ENCODE peak calls at places on chromosomes 13 and 19, in eight cellular contexts. O, D, Q, E, I, L, F and X are unnamed samples.

GRCh38 chr19:38684078-38684861 is 36.8 kb downstream of the ACTN4 start:
- DNase-seq in D (peak), E (peak), I (peak), L (peak), Q (peak), O (peak), F (no peak), X (peak)

GRCh38 chr13:97125810-97126738 is 96.1 kb upstream of the MBNL2 start:
- DNase-seq in D (peak), I (no peak), O (peak), L (peak), F (no peak), E (peak), Q (peak), X (no peak)

GRCh38 chr13:44955421-44955820 is 33.9 kb downstream of the NUFIP1 start:
- DNase-seq in Q (peak), O (no peak), D (no peak), I (no peak), E (no peak), F (no peak), L (no peak), X (no peak)

GRCh38 chr19:31518626-31519025 is 169.4 kb upstream of the TSHZ3 start:
- DNase-seq in O (no peak), Q (no peak), D (no peak), F (no peak), L (no peak), E (no peak), I (no peak), X (no peak)

GRCh38 chr13:97454699-97455098 is 20.7 kb downstream of the RAP2A start:
- DNase-seq in Q (peak), D (no peak), O (no peak), L (no peak), I (no peak), E (no peak), F (no peak), X (no peak)

GRCh38 chr13:39037410-39037879 is 444 bp downstream of the PROSER1 start:
- DNase-seq in L (no peak), O (peak), D (no peak), F (no peak), Q (no peak), E (no peak), I (no peak), X (no peak)

GRCh38 chr13:39016087-39016486 is 21.8 kb downstream of the PROSER1 start:
- DNase-seq in E (no peak), Q (no peak), F (no peak), L (no peak), I (no peak), O (no peak), D (no peak), X (no peak)

GRCh38 chr13:97561182-97561581 is 127.2 kb downstream of the RAP2A start:
- DNase-seq in O (no peak), E (no peak), F (no peak), L (no peak), D (no peak), Q (no peak), I (no peak), X (no peak)

GRCh38 chr19:51980116-51980736 is 6.4 kb downstream of the ZNF350 start:
- DNase-seq in O (peak), L (peak), I (no peak), F (no peak), E (no peak), D (peak), Q (no peak), X (no peak)

DNA sequence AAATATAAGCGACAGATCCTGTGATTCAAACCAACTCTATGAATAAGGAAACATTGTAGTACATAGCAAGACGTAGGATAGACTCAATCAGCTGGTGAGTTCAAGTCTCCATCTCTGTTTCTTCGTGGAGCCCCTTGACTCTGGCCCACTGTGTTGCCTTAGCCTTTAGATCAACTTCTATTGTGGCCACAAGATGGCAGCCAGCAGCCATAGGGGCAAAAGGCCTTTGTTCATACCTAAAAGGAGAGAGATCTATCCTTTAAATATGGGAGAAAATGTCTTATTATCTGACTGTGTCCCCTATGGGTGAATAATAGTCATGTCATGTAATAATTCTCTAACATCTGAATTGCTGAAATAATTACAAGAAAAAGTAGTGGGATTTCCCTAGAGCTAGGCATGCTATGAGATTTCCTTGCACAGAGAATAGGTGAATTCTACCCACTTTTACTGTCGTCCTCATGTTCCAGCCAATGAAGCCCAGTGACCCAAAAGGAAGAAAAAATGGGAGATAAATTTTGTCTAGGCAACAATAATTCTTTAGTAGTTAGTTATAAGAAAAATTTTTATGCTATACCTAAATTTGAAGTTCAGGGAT is 129.4 kb downstream of the PCDH20 start:
- DNase-seq in I (no peak), D (no peak), F (peak), Q (no peak), E (no peak), O (no peak), L (peak), X (no peak)
- TF ChIP-seq CTCF in I (no peak), D (no peak), F (no peak), Q (peak), E (peak), O (no peak), L (no peak), X (no peak)

DNA sequence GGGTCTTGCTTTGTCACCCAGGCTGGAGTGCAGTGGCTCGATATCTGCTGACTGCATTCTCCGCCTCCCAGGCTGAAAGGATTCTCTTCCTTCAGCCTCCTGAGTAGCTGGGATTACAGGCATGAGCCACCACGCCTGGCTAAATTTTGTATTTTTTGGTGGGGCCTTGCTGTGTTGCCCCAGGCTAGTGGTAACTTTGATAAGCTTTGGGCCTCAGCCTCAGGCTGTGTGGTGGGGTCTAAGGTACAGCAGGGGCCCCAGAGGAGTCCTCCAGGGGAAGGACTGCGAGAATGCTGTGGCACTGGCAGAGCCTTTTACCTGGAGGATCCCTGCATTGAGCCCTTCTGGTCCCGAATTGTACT is 7.2 kb downstream of the DOT1L start:
- DNase-seq in Q (no peak), O (no peak), F (no peak), L (no peak), I (no peak), D (no peak), E (no peak), X (no peak)
- TF ChIP-seq CTCF in Q (no peak), O (no peak), F (no peak), L (no peak), I (no peak), D (no peak), E (no peak), X (no peak)

GRCh38 chr19:19385900-19386339 is 19.6 kb upstream of the GATAD2A start:
- DNase-seq in Q (peak), F (peak), I (no peak), D (no peak), E (no peak), O (peak), L (no peak), X (peak)
- TF ChIP-seq CTCF in Q (no peak), F (no peak), I (no peak), D (no peak), E (no peak), O (no peak), L (no peak), X (no peak)

GRCh38 chr19:18769989-18770528 is 21.0 kb downstream of the COMP start:
- DNase-seq in O (no peak), D (no peak), F (no peak), I (no peak), L (no peak), Q (no peak), E (no peak), X (no peak)

GRCh38 chr19:18773682-18774081 is 17.4 kb downstream of the COMP start:
- DNase-seq in L (no peak), I (no peak), Q (no peak), E (no peak), D (no peak), F (no peak), O (no peak), X (no peak)

GRCh38 chr19:18772620-18773587 is 18.2 kb downstream of the COMP start:
- DNase-seq in F (no peak), L (peak), D (no peak), Q (no peak), E (no peak), I (no peak), O (no peak), X (no peak)

GRCh38 chr19:18770663-18771327 is 20.3 kb downstream of the COMP start:
- DNase-seq in F (no peak), D (no peak), E (no peak), O (no peak), L (no peak), I (no peak), Q (no peak), X (no peak)

DNA sequence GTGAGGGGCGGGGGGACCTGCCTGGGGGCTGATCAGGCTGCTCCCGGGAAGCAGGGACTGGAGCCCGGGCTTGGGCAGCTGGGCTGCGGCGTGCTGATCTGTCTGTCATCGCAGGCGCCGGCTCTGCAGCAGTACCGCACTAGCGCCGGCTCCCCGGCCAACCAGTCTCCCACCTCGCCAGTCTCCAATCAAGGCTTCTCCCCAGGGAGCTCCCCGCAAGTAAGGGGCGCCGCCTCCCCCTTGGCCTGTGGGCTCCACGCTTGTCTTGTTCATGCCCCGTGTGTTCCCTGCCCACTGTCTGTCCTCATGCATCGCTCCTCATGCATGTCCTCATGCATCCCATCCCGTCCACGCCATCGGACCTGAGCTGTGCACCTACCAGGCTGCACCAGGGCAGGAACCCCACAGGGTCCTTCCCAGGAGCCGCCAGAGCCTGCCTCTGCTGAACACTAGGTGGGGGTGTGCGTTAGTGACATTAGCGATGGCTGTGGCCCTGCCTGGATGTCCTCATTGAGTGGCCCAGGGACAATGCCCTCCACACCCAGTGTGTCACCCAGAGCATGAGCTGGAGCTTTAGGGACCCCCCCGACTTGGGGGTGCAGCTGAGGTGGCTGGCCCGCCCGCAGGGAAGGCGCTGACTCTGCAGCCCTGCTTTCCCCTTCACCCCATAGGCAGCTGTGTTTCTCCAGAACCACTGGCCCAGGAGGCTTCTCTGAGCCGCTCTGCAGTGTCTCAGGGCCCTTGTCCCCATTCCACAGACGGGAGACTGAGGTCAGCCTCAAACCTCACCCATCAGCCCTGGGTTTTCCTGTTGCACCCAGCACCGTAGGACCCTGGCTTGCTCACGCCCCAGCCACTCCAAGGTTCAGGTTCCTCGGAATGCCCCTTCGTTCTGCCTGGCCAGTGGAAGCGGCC is 19.5 kb downstream of the COMP start:
- DNase-seq in F (peak), Q (no peak), I (peak), E (no peak), L (no peak), D (no peak), O (no peak), X (no peak)
- TF ChIP-seq CTCF in F (no peak), Q (peak), I (peak), E (peak), L (no peak), D (peak), O (peak), X (no peak)

GRCh38 chr19:13260883-13261653 is 110.9 kb downstream of the IER2 start:
- DNase-seq in L (peak), E (peak), F (no peak), I (peak), D (peak), O (peak), Q (peak), X (peak)
- TF ChIP-seq CTCF in L (no peak), E (peak), F (no peak), I (no peak), D (peak), O (peak), Q (peak), X (no peak)

DNA sequence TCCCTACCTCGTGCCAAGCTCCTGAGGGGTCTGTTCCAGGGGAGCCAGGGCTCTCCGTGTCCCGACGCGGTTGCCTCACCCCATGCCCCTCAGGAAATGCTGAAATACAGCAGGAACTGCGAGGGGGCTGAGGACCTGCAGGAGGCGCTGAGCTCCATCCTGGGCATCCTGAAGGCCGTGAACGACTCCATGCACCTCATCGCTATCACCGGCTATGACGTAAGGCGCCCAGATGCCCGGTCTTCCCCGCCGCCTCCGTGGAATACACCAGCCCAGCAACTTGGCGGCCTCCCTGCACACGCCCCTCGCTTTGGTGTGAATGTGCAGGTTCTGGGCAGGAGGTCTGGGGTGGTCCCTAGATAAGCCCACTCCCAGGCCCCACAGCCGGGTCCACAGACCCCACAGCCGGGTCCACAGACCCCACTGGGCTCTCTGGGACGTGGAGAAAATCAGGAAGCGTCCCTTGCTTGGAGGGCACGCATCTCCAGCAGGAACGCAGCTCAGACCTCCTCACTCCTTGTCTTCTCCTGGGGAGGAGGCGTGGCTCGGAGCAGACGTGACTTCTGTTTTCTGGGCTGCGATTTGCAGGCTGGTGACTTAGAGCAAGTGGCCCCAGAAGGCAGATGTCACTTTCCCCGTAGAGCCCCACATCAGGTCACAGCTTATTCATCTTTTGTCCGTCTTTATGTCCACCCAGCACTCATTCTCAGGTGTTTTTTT is 19.4 kb upstream of the F7 start:
- DNase-seq in L (no peak), E (no peak), I (peak), F (peak), O (no peak), D (no peak), Q (no peak), X (peak)
- TF ChIP-seq CTCF in L (no peak), E (peak), I (peak), F (no peak), O (peak), D (no peak), Q (no peak), X (no peak)

GRCh38 chr19:46049597-46049996 is 8.8 kb upstream of the IGFL4 start:
- DNase-seq in L (no peak), O (no peak), F (peak), E (no peak), I (no peak), D (no peak), Q (no peak), X (no peak)
- TF ChIP-seq CTCF in L (no peak), O (no peak), F (peak), E (no peak), I (peak), D (no peak), Q (no peak), X (no peak)

DNA sequence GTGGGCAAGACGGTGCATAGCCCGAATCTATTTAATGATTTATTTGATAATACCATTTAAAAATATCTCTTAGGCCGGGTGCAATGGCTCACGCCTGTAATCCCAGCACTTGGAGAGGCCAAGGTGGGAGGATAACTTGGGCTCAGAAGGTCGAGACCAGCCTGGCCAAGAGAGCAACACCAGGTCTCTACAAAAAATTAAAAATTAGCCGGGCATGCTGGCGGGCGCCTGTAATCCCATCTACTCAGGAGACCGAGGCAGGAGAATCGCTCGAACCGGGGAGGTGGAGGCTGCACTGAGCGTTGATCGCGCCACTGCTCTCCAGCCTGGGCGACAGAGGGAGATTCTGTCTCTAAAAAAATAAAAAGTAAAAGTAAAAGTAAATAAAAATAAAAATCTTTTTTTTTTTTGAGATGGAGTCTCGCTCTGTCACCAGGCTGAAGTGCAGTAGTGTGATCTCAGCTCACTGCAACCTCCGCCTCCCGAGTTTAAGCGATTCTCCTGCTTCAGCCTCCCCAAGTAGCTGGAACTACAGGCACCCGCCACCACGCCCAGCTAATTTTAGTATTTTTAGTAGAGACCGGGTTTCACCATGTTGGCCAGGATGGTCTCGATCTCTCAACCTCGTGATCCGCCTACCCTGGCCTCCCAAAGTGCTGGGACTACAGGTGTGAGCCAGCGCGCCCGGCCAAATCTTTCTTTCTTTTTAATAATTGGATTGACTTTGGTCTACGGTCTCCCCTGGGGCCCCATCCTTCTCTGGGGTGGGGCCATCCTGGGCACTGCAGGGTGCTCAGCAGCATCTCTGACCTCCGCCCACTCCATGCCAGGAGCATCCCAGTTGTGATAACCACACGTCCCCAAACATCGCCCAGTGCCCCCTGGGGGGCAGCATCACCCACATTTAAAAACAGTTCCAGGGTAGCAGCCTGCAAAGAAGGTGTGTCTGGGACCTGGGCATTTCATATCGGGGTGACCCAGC is 90.7 kb downstream of the GNG7 start:
- DNase-seq in I (no peak), E (no peak), F (no peak), O (no peak), L (no peak), D (no peak), Q (no peak), X (no peak)
- TF ChIP-seq CTCF in I (no peak), E (no peak), F (peak), O (no peak), L (no peak), D (no peak), Q (peak), X (peak)

GRCh38 chr19:17772172-17772571 is 20.9 kb downstream of the FCHO1 start:
- DNase-seq in E (no peak), I (peak), O (peak), F (no peak), Q (peak), D (peak), L (peak), X (no peak)

GRCh38 chr19:17778621-17779280 is 16.2 kb upstream of the B3GNT3 start:
- DNase-seq in F (peak), O (no peak), D (no peak), L (no peak), E (no peak), I (no peak), Q (peak), X (no peak)

GRCh38 chr19:17775991-17776803 is 18.7 kb upstream of the B3GNT3 start:
- DNase-seq in F (no peak), I (no peak), D (peak), L (peak), Q (peak), E (no peak), O (peak), X (no peak)

GRCh38 chr19:17777840-17778620 is 16.9 kb upstream of the B3GNT3 start:
- DNase-seq in E (peak), Q (peak), O (peak), L (peak), F (peak), I (peak), D (peak), X (peak)

GRCh38 chr19:17775245-17775927 is 19.6 kb upstream of the B3GNT3 start:
- DNase-seq in D (peak), F (peak), I (peak), O (peak), L (peak), E (no peak), Q (peak), X (no peak)
- TF ChIP-seq CTCF in D (peak), F (peak), I (peak), O (peak), L (peak), E (peak), Q (peak), X (peak)